ENCODE peak calls at places on chromosome 4, in seven cellular contexts. One of them, this sample, is unnamed.

GRCh38 chr4:111945014-111945413 is 200.2 kb upstream of the FAM241A start:
- DNase-seq in trophoblast cell: no peak
- DNase-seq in IMR-90: no peak
- DNase-seq in mesenchymal stem cell: peak
- DNase-seq in H9: no peak
- DNase-seq in H1: no peak
- DNase-seq in mesendoderm: peak
- DNase-seq in this sample: no peak

GRCh38 chr4:131044368-131044767 is 1948.4 kb downstream of the C4orf33 start:
- DNase-seq in H1: no peak
- DNase-seq in H9: no peak
- DNase-seq in IMR-90: no peak
- DNase-seq in mesendoderm: no peak
- DNase-seq in mesenchymal stem cell: no peak
- DNase-seq in trophoblast cell: no peak
- DNase-seq in this sample: no peak

GRCh38 chr4:125664091-125664767 is 349.5 kb downstream of the FAT4 start:
- DNase-seq in H1: no peak
- DNase-seq in mesendoderm: peak
- DNase-seq in H9: no peak
- DNase-seq in IMR-90: no peak
- DNase-seq in trophoblast cell: no peak
- DNase-seq in mesenchymal stem cell: no peak
- DNase-seq in this sample: no peak

GRCh38 chr4:98605216-98605615 is 53.2 kb downstream of the TSPAN5 start:
- DNase-seq in mesendoderm: no peak
- DNase-seq in trophoblast cell: no peak
- DNase-seq in IMR-90: no peak
- DNase-seq in H1: no peak
- DNase-seq in mesenchymal stem cell: no peak
- DNase-seq in H9: no peak
- DNase-seq in this sample: no peak

GRCh38 chr4:99723555-99724450 is 66.2 kb upstream of the C4orf54 start:
- DNase-seq in IMR-90: peak
- DNase-seq in H9: peak
- DNase-seq in H1: no peak
- DNase-seq in trophoblast cell: peak
- DNase-seq in mesenchymal stem cell: peak
- DNase-seq in mesendoderm: peak
- DNase-seq in this sample: no peak

GRCh38 chr4:145812902-145813301 is 125.7 kb downstream of the ZNF827 start:
- DNase-seq in mesendoderm: no peak
- DNase-seq in IMR-90: no peak
- DNase-seq in trophoblast cell: peak
- DNase-seq in H9: no peak
- DNase-seq in mesenchymal stem cell: no peak
- DNase-seq in H1: no peak
- DNase-seq in this sample: no peak

GRCh38 chr4:88780389-88780788 is 82.8 kb upstream of the NAP1L5 start:
- DNase-seq in mesenchymal stem cell: no peak
- DNase-seq in trophoblast cell: no peak
- DNase-seq in mesendoderm: no peak
- DNase-seq in H9: no peak
- DNase-seq in IMR-90: no peak
- DNase-seq in H1: no peak
- DNase-seq in this sample: no peak

GRCh38 chr4:55183926-55184599 is 58.7 kb upstream of the KDR start:
- DNase-seq in mesenchymal stem cell: peak
- DNase-seq in H1: no peak
- DNase-seq in IMR-90: peak
- DNase-seq in mesendoderm: peak
- DNase-seq in H9: peak
- DNase-seq in trophoblast cell: peak
- DNase-seq in this sample: no peak

GRCh38 chr4:141645611-141646340 is 9.4 kb downstream of the IL15 start:
- DNase-seq in trophoblast cell: peak
- DNase-seq in IMR-90: peak
- DNase-seq in H1: no peak
- DNase-seq in mesenchymal stem cell: peak
- DNase-seq in H9: no peak
- DNase-seq in mesendoderm: peak
- DNase-seq in this sample: no peak

GRCh38 chr4:985123-985830 is 1.6 kb upstream of the IDUA start:
- DNase-seq in mesendoderm: peak
- DNase-seq in mesenchymal stem cell: peak
- DNase-seq in H9: peak
- DNase-seq in trophoblast cell: peak
- DNase-seq in H1: peak
- DNase-seq in IMR-90: no peak
- DNase-seq in this sample: no peak

GRCh38 chr4:89312066-89312465 is 4.5 kb upstream of the GPRIN3 start:
- DNase-seq in mesenchymal stem cell: no peak
- DNase-seq in mesendoderm: no peak
- DNase-seq in trophoblast cell: no peak
- DNase-seq in IMR-90: no peak
- DNase-seq in H9: no peak
- DNase-seq in H1: no peak
- DNase-seq in this sample: no peak

GRCh38 chr4:53695540-53696463 is 104.5 kb upstream of the LNX1 start:
- DNase-seq in H1: no peak
- DNase-seq in IMR-90: no peak
- DNase-seq in mesenchymal stem cell: no peak
- DNase-seq in trophoblast cell: peak
- DNase-seq in mesendoderm: no peak
- DNase-seq in H9: no peak
- DNase-seq in this sample: no peak

GRCh38 chr4:140739971-140740370 is 16.2 kb downstream of the TBC1D9 start:
- DNase-seq in H1: no peak
- DNase-seq in mesendoderm: peak
- DNase-seq in trophoblast cell: no peak
- DNase-seq in mesenchymal stem cell: no peak
- DNase-seq in H9: no peak
- DNase-seq in IMR-90: no peak
- DNase-seq in this sample: no peak

GRCh38 chr4:38856046-38856445 is 571 bp downstream of the TLR6 start:
- DNase-seq in H9: no peak
- DNase-seq in H1: no peak
- DNase-seq in mesenchymal stem cell: no peak
- DNase-seq in mesendoderm: no peak
- DNase-seq in IMR-90: no peak
- DNase-seq in trophoblast cell: no peak
- DNase-seq in this sample: no peak
- H3K27ac ChIP-seq in H9: no peak
- H3K27ac ChIP-seq in H1: no peak
- H3K27ac ChIP-seq in mesenchymal stem cell: no peak
- H3K27ac ChIP-seq in mesendoderm: no peak
- H3K27ac ChIP-seq in IMR-90: no peak
- H3K27ac ChIP-seq in trophoblast cell: no peak
- H3K27ac ChIP-seq in this sample: no peak

DNA sequence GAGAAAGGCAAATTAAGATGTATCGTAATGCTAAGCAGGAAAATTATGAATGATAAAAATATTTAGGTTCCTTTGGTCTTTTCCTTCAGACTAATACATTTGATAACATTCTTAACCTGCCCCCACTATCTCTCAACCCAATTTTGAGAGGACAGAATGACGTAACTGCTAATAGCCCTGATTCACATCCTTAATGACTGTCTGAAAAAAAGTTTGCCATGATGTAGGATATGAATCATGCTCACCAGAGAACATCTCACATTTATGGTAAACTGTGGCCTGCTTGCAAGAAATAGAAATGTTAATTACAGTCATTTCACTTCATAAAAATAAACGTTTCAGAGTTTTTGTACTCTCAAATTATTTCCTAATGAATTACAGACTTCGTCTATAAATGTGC is 128.0 kb upstream of the VEGFC start:
- DNase-seq in IMR-90: peak
- DNase-seq in H9: no peak
- DNase-seq in trophoblast cell: no peak
- DNase-seq in H1: no peak
- DNase-seq in mesenchymal stem cell: peak
- DNase-seq in mesendoderm: no peak
- DNase-seq in this sample: no peak
- H3K23ac ChIP-seq in IMR-90: no peak
- H3K23ac ChIP-seq in H9: no peak
- H3K23ac ChIP-seq in trophoblast cell: no peak
- H3K23ac ChIP-seq in H1: no peak
- H3K23ac ChIP-seq in mesenchymal stem cell: no peak
- H3K23ac ChIP-seq in mesendoderm: no peak
- H3K23ac ChIP-seq in this sample: no peak

DNA sequence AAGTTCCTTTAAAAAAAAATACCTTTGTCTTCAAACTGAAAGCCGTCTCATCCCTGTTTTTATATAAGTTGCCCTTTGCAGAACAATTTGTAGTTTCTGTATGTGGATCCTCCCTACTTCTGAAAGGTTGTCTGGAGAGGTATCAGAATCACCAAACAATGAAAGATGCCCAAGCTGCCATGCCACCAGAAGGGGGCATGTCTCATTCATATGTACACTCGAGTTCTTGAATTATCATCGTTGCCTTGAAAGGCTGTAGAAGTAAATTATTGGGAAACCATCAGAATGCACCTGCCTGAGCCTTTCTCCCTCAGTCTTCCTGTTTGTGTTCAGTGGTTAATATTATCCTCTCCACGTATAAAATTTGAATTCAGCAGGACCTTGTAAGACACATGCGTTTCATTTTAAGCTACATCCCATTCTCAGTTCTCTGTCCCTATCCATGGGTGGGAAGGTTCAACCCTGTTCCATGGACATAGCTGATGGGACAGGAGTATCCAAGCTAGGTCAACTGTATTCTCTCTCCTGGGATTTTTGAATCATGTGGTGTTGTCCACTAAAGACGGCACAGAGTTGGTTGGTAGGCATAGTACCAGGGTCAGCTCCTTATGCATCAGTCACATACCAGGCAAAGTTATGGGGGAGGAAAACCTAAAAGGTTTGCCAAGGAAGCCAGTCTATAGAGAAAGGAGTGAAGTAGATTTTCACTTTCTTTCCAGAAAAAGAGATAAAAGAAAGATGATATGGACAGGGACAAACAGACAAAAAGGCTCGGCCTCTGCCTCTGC is 24.0 kb downstream of the GALNT7 start:
- DNase-seq in H9: no peak
- DNase-seq in H1: no peak
- DNase-seq in trophoblast cell: no peak
- DNase-seq in mesendoderm: no peak
- DNase-seq in IMR-90: no peak
- DNase-seq in mesenchymal stem cell: no peak
- DNase-seq in this sample: no peak
- H3K9ac ChIP-seq in H9: no peak
- H3K9ac ChIP-seq in H1: no peak
- H3K9ac ChIP-seq in trophoblast cell: no peak
- H3K9ac ChIP-seq in mesendoderm: no peak
- H3K9ac ChIP-seq in IMR-90: no peak
- H3K9ac ChIP-seq in mesenchymal stem cell: no peak
- H3K9ac ChIP-seq in this sample: no peak

GRCh38 chr4:110062166-110062565 is 136.2 kb downstream of the ELOVL6 start:
- DNase-seq in IMR-90: no peak
- DNase-seq in mesendoderm: no peak
- DNase-seq in H9: no peak
- DNase-seq in trophoblast cell: no peak
- DNase-seq in H1: no peak
- DNase-seq in mesenchymal stem cell: no peak
- DNase-seq in this sample: no peak
- H3K27ac ChIP-seq in IMR-90: no peak
- H3K27ac ChIP-seq in mesendoderm: no peak
- H3K27ac ChIP-seq in H9: no peak
- H3K27ac ChIP-seq in trophoblast cell: no peak
- H3K27ac ChIP-seq in H1: no peak
- H3K27ac ChIP-seq in mesenchymal stem cell: no peak
- H3K27ac ChIP-seq in this sample: no peak

GRCh38 chr4:4995103-4995761 is 24.0 kb downstream of the CYTL1 start:
- DNase-seq in mesenchymal stem cell: peak
- DNase-seq in H9: peak
- DNase-seq in H1: peak
- DNase-seq in mesendoderm: peak
- DNase-seq in trophoblast cell: peak
- DNase-seq in IMR-90: peak
- DNase-seq in this sample: peak
- H3K23ac ChIP-seq in mesenchymal stem cell: no peak
- H3K23ac ChIP-seq in H9: no peak
- H3K23ac ChIP-seq in H1: no peak
- H3K23ac ChIP-seq in mesendoderm: no peak
- H3K23ac ChIP-seq in trophoblast cell: no peak
- H3K23ac ChIP-seq in IMR-90: no peak
- H3K23ac ChIP-seq in this sample: peak

DNA sequence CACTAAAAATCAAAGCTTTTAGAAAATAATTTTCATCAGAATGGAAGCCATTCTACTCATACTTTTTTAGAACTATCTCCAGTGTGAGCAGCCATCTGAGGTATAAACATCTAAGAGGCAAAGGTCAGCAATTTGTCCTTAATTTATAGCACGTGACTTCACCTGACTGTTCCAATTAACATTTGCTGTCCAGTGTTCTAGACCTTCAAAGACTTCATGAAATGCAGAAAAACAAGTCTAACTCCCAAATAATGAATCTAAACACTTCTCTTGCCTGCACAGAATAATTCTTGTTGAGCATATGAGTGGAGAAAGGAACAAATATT is 12.0 kb downstream of the RFC1 start:
- DNase-seq in IMR-90: no peak
- DNase-seq in mesendoderm: no peak
- DNase-seq in H1: no peak
- DNase-seq in trophoblast cell: peak
- DNase-seq in mesenchymal stem cell: no peak
- DNase-seq in H9: no peak
- DNase-seq in this sample: no peak
- H3K9ac ChIP-seq in IMR-90: peak
- H3K9ac ChIP-seq in mesendoderm: no peak
- H3K9ac ChIP-seq in H1: no peak
- H3K9ac ChIP-seq in trophoblast cell: no peak
- H3K9ac ChIP-seq in mesenchymal stem cell: peak
- H3K9ac ChIP-seq in H9: no peak
- H3K9ac ChIP-seq in this sample: no peak

GRCh38 chr4:2045518-2045951 is 13.6 kb upstream of the NAT8L start:
- DNase-seq in mesendoderm: no peak
- DNase-seq in H1: no peak
- DNase-seq in IMR-90: no peak
- DNase-seq in H9: no peak
- DNase-seq in trophoblast cell: no peak
- DNase-seq in mesenchymal stem cell: no peak
- DNase-seq in this sample: no peak
- H3K27ac ChIP-seq in mesendoderm: no peak
- H3K27ac ChIP-seq in H1: no peak
- H3K27ac ChIP-seq in IMR-90: no peak
- H3K27ac ChIP-seq in H9: no peak
- H3K27ac ChIP-seq in trophoblast cell: no peak
- H3K27ac ChIP-seq in mesenchymal stem cell: no peak
- H3K27ac ChIP-seq in this sample: no peak